ENCODE peak calls at places on chromosomes 12 and 14, in four cellular contexts. D, L, A and K are unnamed samples.

GRCh38 chr12:116975779-116976393 is 65.1 kb downstream of the FBXW8 start:
- DNase-seq in D (no peak), L (no peak), A (no peak), K (no peak)

GRCh38 chr12:19525236-19525635 is 85.9 kb downstream of the AEBP2 start:
- DNase-seq in D (no peak), L (no peak), A (no peak), K (no peak)

GRCh38 chr14:92651106-92651792 is 97.2 kb downstream of the LGMN start:
- DNase-seq in D (no peak), L (peak; percentile 86), A (no peak), K (no peak)

GRCh38 chr12:119673634-119674033 is 5.7 kb downstream of the PRKAB1 start:
- DNase-seq in D (no peak), L (no peak), A (no peak), K (no peak)

GRCh38 chr12:102512523-102512922 is 32.2 kb upstream of the IGF1 start:
- DNase-seq in D (no peak), L (no peak), A (no peak), K (no peak)

GRCh38 chr12:55830601-55831406 is 1.4 kb upstream of the DNAJC14 start:
- DNase-seq in D (peak; percentile 55), L (peak; percentile 14), A (no peak), K (peak; percentile 90)

GRCh38 chr12:62301799-62302133 is 41.6 kb downstream of the USP15 start:
- DNase-seq in D (no peak), L (no peak), A (no peak), K (no peak)

GRCh38 chr12:75489187-75489586 is 8.6 kb downstream of the GLIPR1 start:
- DNase-seq in D (no peak), L (no peak), A (no peak), K (no peak)

GRCh38 chr14:77053046-77053841 is 24.7 kb upstream of the IRF2BPL start:
- DNase-seq in D (no peak), L (peak; percentile 65), A (no peak), K (peak; percentile 82)

GRCh38 chr12:113322353-113322752 is 12.6 kb downstream of the SLC8B1 start:
- DNase-seq in D (no peak), L (no peak), A (peak; percentile 71), K (peak; percentile 92)

GRCh38 chr12:7678744-7679143 is 13.0 kb upstream of the APOBEC1 start:
- DNase-seq in D (no peak), L (no peak), A (no peak), K (no peak)

GRCh38 chr14:99325591-99325990 is 53.6 kb upstream of the BCL11B start:
- DNase-seq in D (no peak), L (no peak), A (no peak), K (no peak)

GRCh38 chr12:8638951-8639350 is 23.7 kb downstream of the MFAP5 start:
- DNase-seq in D (no peak), L (no peak), A (no peak), K (no peak)